ENCODE peak calls at places on chromosomes 7 and 10, in nine cellular contexts. X, T, V, A, N, G, R, Q and M are unnamed samples. For H3K9me3 and H3K36me3, the result is how much of the 10 kb centered on the place peaks cover.

GRCh38 chr7:94011714-94012353 is 7.7 kb upstream of the BET1 start:
- DNase-seq in V (no peak), X (no peak), A (no peak), N (no peak), Q (no peak), T (no peak), R (no peak), G (no peak), M (no peak)

GRCh38 chr7:74475243-74475986 is 21.7 kb downstream of the GTF2IRD1 start:
- DNase-seq in N (peak), Q (no peak), V (no peak), X (no peak), R (peak), A (peak), T (no peak), G (peak), M (no peak)

GRCh38 chr7:30968294-30968693 is 4.5 kb downstream of the GHRHR start:
- DNase-seq in Q (no peak), A (no peak), V (no peak), N (peak), T (no peak), G (no peak), X (no peak), R (no peak), M (no peak)

GRCh38 chr10:131732631-131733127 is 168.1 kb upstream of the PPP2R2D start:
- DNase-seq in R (no peak), X (no peak), A (no peak), N (no peak), Q (no peak), T (no peak), G (no peak), V (no peak), M (no peak)

GRCh38 chr10:43261578-43261965 is 5.3 kb downstream of the RASGEF1A start:
- DNase-seq in R (no peak), T (no peak), A (no peak), G (no peak), X (no peak), V (no peak), Q (no peak), N (no peak), M (no peak)

GRCh38 chr10:43846187-43846680 is 197.6 kb upstream of the ZNF32 start:
- DNase-seq in V (no peak), Q (no peak), R (no peak), A (peak), T (no peak), G (no peak), N (no peak), X (no peak), M (peak)

GRCh38 chr10:112794201-112794600 is 155.8 kb upstream of the TCF7L2 start:
- DNase-seq in T (no peak), R (no peak), Q (no peak), G (no peak), X (no peak), V (no peak), N (no peak), A (no peak), M (no peak)

GRCh38 chr10:48289652-48290238 is 15.2 kb upstream of the FRMPD2 start:
- DNase-seq in A (peak), G (peak), X (peak), V (peak), R (peak), T (peak), N (peak), Q (no peak), M (peak)

GRCh38 chr10:128751851-128752250 is 625.6 kb upstream of the MKI67 start:
- DNase-seq in R (no peak), Q (no peak), A (no peak), V (no peak), G (no peak), T (no peak), N (no peak), X (no peak), M (no peak)

GRCh38 chr7:36272567-36273269 is 116.9 kb upstream of the ANLN start:
- DNase-seq in G (no peak), R (no peak), X (no peak), N (no peak), V (no peak), A (no peak), T (no peak), Q (no peak), M (no peak)

GRCh38 chr10:7819126-7819470 is 793 bp downstream of the TAF3 start:
- DNase-seq in V (peak), G (peak), T (peak), X (peak), R (peak), Q (peak), N (peak), A (peak), M (peak)

GRCh38 chr10:132667613-132668394 is 118.1 kb downstream of the NKX6-2 start:
- DNase-seq in R (no peak), V (no peak), Q (peak), X (no peak), A (no peak), T (no peak), N (no peak), G (peak), M (no peak)

GRCh38 chr10:11454958-11455566 is 156.4 kb downstream of the USP6NL start:
- DNase-seq in T (no peak), R (no peak), Q (no peak), N (no peak), V (no peak), X (no peak), A (no peak), G (no peak), M (no peak)

GRCh38 chr10:101588879-101589278 is 758 bp downstream of the DPCD start:
- DNase-seq in X (no peak), Q (peak), G (no peak), T (no peak), N (no peak), A (no peak), R (no peak), V (peak), M (no peak)

DNA sequence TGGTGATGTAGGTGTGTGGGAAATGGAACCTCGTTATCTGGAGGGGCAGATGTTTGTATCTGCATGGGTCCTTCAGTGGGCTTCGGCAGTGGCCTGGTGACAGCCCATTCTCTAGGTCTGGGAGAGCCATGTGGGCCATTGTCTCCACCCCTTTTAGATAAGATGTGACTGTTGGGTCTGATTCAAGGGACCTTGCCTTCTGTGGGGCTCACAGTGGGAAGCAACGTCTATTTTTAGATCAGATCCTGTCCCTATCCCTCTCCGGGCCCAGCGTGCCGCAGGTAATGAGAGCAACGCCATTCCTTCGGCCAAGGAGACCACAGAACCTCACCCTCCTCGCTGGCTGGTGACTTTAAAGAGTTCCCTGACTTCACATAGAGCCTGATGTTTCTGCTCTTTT is 503.2 kb upstream of the FOXK1 start:
- DNase-seq in X (no peak), V (no peak), R (no peak), A (no peak), Q (peak), T (no peak), G (no peak), N (no peak), M (no peak)
- H3K9me3 ChIP-seq in X (under half), V (under half), R (under half), A (under half), Q (under half), T (under half), G (under half), N (under half), M (under half)

GRCh38 chr7:29160080-29160479 is 13.7 kb upstream of the CPVL start:
- DNase-seq in T (no peak), A (no peak), R (no peak), X (no peak), N (no peak), Q (no peak), G (no peak), V (no peak), M (no peak)

GRCh38 chr7:29154076-29154475 is 7.7 kb upstream of the CPVL start:
- DNase-seq in G (no peak), V (no peak), A (no peak), N (no peak), R (no peak), Q (no peak), X (no peak), T (no peak), M (no peak)

GRCh38 chr7:29158748-29159147 is 12.4 kb upstream of the CPVL start:
- DNase-seq in R (no peak), A (no peak), X (no peak), T (no peak), Q (no peak), V (no peak), G (no peak), N (no peak), M (no peak)

GRCh38 chr7:29161226-29161625 is 14.9 kb upstream of the CPVL start:
- DNase-seq in T (no peak), Q (no peak), G (no peak), R (no peak), A (no peak), V (no peak), N (no peak), X (no peak), M (no peak)

DNA sequence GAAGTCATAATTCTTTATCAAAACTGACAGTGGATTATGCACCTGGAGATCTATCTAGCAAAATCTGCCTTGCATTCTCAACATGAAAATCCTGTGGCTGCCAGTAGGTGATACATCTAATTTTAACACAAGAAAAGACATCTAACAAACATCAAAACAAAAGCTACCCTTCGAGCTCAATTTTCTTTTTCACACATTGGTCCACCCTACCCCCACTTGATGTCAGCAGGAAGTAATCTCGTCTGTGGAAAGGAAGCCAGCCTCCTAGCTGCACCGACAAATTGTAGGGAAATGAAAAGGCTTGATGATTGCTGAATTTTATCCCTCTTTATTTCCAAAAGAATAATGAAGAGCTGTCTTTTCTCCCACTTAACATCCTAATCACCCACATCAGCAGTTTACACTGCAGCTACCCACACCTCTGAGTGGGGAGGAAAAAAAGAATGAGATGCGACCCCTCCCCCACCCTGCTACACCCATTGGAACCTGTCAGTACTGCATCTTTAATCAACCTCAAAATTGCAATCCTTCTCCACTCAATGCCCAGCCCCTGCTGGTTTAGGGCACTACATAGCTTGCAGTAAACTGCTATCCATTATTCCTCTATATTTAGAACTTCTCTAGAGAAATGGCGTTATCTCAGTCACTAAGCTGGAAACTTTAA is 10.6 kb upstream of the CPVL start:
- DNase-seq in A (no peak), N (no peak), X (peak), T (no peak), V (peak), Q (no peak), G (no peak), R (no peak), M (no peak)
- H3K4me3 ChIP-seq in A (no peak), N (no peak), X (no peak), T (no peak), V (no peak), Q (no peak), G (no peak), R (no peak), M (no peak)

DNA sequence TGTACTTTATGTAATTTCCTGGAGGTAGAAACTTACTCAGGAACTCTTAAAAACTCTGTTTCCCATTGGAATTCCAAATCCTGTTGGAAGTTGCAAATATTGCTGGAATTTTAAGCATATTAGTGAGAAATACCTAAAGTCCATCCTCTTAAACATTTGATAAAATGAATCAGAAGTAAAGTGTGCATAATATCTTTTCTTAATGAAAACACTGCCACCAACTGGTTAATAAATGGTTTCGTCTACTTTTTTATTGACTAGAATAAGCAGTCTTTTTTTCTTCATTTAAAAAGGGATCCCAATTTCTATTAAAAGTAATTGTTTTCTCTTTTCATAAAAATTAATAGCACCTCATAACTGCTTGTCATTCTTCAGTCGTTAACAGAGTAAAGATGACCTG is 28.3 kb downstream of the NPS start:
- DNase-seq in X (no peak), R (no peak), N (no peak), A (no peak), Q (no peak), T (no peak), G (no peak), V (no peak), M (no peak)
- H3K36me3 ChIP-seq in X (under half), R (under half), N (under half), A (under half), Q (under half), T (under half), G (under half), V (under half), M (under half)

DNA sequence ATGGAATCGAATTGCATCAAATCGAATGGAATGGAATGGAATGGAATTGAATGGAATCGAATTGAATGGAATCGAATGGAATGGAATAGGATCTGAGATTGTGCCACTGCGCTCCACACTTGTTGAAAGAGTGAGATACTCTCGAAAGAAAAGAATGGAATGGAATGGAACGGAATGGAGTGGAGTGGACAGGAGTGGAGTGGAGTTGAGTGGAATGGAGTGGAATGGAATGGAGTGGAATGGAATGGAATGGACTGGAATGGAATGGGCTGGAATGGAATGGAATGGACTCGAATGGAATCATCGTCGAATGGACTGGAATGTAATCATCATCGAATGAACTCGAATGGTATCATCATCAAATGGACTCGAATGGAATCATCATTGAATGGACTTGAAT is 38.0 kb downstream of the ZNF716 start:
- DNase-seq in Q (no peak), N (no peak), R (no peak), X (no peak), T (no peak), G (no peak), A (no peak), V (no peak), M (no peak)
- H3K9me3 ChIP-seq in Q (under half), N (under half), R (under half), X (under half), T (under half), G (half or more), A (half or more), V (under half), M (under half)

GRCh38 chr7:131944556-131945069 is 388.2 kb upstream of the PODXL start:
- DNase-seq in R (no peak), T (no peak), X (no peak), Q (no peak), N (no peak), A (no peak), G (no peak), V (no peak), M (no peak)

GRCh38 chr7:131943211-131943610 is 386.8 kb upstream of the PODXL start:
- DNase-seq in V (no peak), T (no peak), Q (no peak), G (no peak), A (no peak), X (no peak), N (no peak), R (no peak), M (no peak)

GRCh38 chr7:131943616-131944015 is 387.2 kb upstream of the PODXL start:
- DNase-seq in R (no peak), V (no peak), G (no peak), A (no peak), N (no peak), Q (no peak), X (no peak), T (no peak), M (no peak)

GRCh38 chr7:131945948-131946525 is 389.6 kb upstream of the PODXL start:
- DNase-seq in T (no peak), X (no peak), N (no peak), V (no peak), R (peak), G (no peak), Q (no peak), A (peak), M (no peak)

GRCh38 chr7:131945313-131945831 is 388.9 kb upstream of the PODXL start:
- DNase-seq in X (peak), V (peak), G (no peak), R (peak), T (no peak), A (peak), Q (peak), N (peak), M (peak)
- H3K4me3 ChIP-seq in X (no peak), V (no peak), G (no peak), R (peak), T (no peak), A (no peak), Q (peak), N (no peak), M (no peak)

DNA sequence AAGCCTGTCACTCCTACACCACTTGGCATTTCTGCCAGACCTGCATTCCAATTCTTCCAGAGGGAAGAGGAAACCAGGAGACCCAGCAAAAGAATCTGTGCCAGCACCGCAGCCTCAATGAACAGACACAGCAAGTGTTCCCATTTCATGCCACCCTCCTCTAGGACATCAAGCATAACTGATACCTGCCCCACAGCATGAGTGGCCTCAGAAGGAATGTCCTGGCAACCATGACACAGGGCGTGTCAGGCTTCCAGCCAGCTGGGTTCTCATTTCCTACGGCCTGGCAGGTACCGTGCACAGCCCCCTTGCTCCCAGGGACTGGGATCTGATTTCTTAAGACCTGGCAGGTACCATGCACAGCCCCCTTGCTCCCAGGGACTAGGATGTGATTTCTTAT is 7.8 kb downstream of the MAD1L1 start:
- DNase-seq in Q (peak), R (no peak), X (no peak), G (peak), V (no peak), T (no peak), A (no peak), N (no peak), M (no peak)
- H3K36me3 ChIP-seq in Q (under half), R (under half), X (under half), G (under half), V (under half), T (under half), A (under half), N (half or more), M (under half)

DNA sequence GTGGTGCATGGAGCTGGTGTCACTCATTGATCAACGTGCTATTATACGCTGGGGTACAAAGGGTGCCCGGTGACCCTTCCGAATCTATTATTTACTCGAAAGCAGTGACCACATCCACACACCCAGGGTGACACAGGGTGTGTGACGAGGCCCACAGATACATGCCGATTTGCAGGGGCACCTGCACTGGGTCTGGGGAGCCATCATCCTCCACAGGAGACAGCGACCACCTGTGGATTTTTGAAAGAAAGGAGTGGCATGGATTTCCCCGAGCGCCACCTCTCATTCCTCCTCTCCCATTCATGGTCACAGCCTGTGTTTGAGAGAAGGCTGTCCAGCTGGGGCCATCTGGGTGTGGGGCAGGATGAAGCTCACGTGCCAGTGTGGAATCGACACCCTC is 249.7 kb downstream of the PAXIP1 start:
- DNase-seq in N (no peak), G (no peak), A (no peak), Q (no peak), V (no peak), R (no peak), T (no peak), X (no peak), M (no peak)
- H3K9me3 ChIP-seq in N (under half), G (under half), A (under half), Q (under half), V (under half), R (under half), T (under half), X (under half), M (under half)

DNA sequence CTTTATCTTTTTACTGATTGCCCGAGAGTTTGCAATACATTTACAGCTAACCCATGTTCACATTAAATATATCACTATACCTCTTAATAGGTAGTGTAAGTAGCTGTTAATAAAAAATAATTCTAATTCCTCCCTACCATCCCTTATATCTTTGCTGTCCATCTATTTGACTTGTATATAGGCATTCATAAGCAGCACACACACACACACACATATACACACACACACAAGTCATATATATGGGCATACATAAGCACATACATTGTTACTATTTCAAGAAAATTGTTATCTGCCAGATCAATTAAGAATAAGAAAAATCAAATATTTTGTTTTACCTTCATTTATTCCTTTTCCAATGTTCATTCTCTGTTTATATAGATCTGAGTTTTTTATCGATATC is 176.4 kb downstream of the PPP1R3A start:
- DNase-seq in N (no peak), X (no peak), T (no peak), G (no peak), Q (no peak), V (no peak), R (no peak), A (no peak), M (no peak)
- H3K4me3 ChIP-seq in N (no peak), X (no peak), T (no peak), G (no peak), Q (no peak), V (no peak), R (no peak), A (no peak), M (no peak)

DNA sequence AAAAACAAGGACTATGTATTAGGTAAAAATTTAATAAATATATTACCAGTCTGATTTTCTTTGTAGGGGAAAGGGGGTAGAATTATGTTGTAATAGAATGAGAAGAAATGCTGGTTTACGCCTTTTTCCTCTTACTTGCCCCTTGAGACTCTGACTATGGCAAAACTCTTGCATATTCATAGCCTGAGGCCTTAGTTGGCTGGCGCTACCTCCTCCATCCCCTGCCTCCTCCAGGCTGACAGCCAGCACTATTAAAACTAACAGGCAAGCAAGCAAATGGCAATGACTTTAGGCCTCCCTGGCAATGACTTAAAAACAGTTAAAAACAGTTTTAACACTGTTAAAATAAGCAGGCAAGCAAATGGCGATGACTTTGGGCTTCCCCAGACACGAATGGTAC is 14.4 kb downstream of the PKD2L1 start:
- DNase-seq in R (no peak), G (no peak), V (no peak), Q (no peak), T (no peak), N (no peak), X (no peak), A (no peak), M (peak)
- H3K36me3 ChIP-seq in R (under half), G (under half), V (under half), Q (under half), T (under half), N (under half), X (under half), A (under half), M (under half)